ENCODE peak calls at places on chromosome 13, in seven cellular contexts. G, O, W, X, L, Z and P are unnamed samples.
A peak's percentile ranks its signal among the peaks of the same experiment; 100 is the strongest.

GRCh38 chr13:38543561-38543960 is 143.3 kb upstream of the FREM2 start:
- DNase-seq in Z (no peak), L (no peak), O (no peak), W (no peak), X (no peak), G (no peak), P (no peak)

GRCh38 chr13:44703371-44703770 is 127.2 kb upstream of the TSC22D1 start:
- DNase-seq in Z (no peak), G (peak; percentile 85), L (peak; percentile 53), X (no peak), W (no peak), O (no peak), P (no peak)

GRCh38 chr13:48096670-48097069 is 1.8 kb upstream of the MED4 start:
- DNase-seq in L (no peak), G (no peak), X (no peak), Z (no peak), W (peak; percentile 42), O (no peak), P (no peak)

GRCh38 chr13:97385146-97385545 is 48.8 kb upstream of the RAP2A start:
- DNase-seq in L (no peak), G (no peak), X (no peak), W (no peak), O (no peak), Z (no peak), P (no peak)

GRCh38 chr13:33206945-33207615 is 78.5 kb downstream of the STARD13 start:
- DNase-seq in L (no peak), Z (no peak), X (no peak), W (no peak), G (no peak), O (no peak), P (no peak)

GRCh38 chr13:20145521-20145920 is 15.3 kb downstream of the GJA3 start:
- DNase-seq in Z (no peak), G (no peak), O (no peak), X (no peak), L (no peak), W (no peak), P (no peak)

GRCh38 chr13:34020388-34020787 is 202.4 kb downstream of the RFC3 start:
- DNase-seq in Z (no peak), G (no peak), W (no peak), X (no peak), L (no peak), O (no peak), P (no peak)

GRCh38 chr13:19742651-19743050 is 40.1 kb downstream of the PSPC1 start:
- DNase-seq in Z (no peak), W (peak; percentile 67), X (no peak), L (no peak), O (no peak), G (no peak), P (no peak)

GRCh38 chr13:105343134-105343806 is 1192.2 kb downstream of the EFNB2 start:
- DNase-seq in G (no peak), L (no peak), O (no peak), Z (no peak), W (no peak), X (no peak), P (no peak)

GRCh38 chr13:37701972-37702371 is 103.4 kb upstream of the POSTN start:
- DNase-seq in W (no peak), Z (no peak), L (peak; percentile 99), G (peak; percentile 98), X (no peak), O (no peak), P (no peak)

GRCh38 chr13:110342474-110342873 is 35.4 kb downstream of the COL4A2 start:
- DNase-seq in Z (no peak), O (no peak), X (no peak), G (no peak), W (no peak), L (no peak), P (no peak)

GRCh38 chr13:21638319-21639282 is 32.3 kb upstream of the FGF9 start:
- DNase-seq in Z (no peak), O (no peak), G (peak; percentile 25), W (peak; percentile 49), X (no peak), L (peak; percentile 55), P (no peak)

GRCh38 chr13:72258340-72258981 is 391.5 kb upstream of the DACH1 start:
- DNase-seq in Z (no peak), O (no peak), G (no peak), X (no peak), L (no peak), W (peak; percentile 52), P (no peak)

DNA sequence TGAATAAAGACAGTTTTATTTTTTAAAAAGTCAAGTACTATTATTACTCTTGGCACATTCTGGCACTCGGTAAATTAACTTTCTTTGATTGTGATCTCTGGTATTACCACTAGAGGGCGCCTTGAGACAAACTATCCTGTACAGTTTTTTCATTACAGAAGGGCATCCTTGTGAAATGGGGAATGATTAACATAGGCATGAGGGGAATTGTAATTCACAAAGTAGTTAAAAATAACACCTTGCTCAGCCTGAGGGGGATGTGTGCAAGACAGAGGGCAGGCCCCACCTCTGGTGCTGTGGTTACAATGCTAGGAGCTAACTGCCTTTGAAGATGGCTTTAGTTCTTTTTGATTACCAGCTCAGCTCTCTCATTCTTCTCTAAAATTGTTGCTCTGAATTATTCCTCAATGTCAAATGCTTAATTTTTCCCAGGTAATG is 24.2 kb upstream of the C1QTNF9B start:
- DNase-seq in Z (no peak), G (peak; percentile 67), W (peak; percentile 90), O (peak; percentile 58), L (peak; percentile 78), X (no peak), P (no peak)
- TF ChIP-seq CTCF in Z (peak; percentile 54), G (peak; percentile 71), W (peak; percentile 74), O (peak; percentile 96), L (peak; percentile 61), X (peak; percentile 85), P (peak; percentile 94)

DNA sequence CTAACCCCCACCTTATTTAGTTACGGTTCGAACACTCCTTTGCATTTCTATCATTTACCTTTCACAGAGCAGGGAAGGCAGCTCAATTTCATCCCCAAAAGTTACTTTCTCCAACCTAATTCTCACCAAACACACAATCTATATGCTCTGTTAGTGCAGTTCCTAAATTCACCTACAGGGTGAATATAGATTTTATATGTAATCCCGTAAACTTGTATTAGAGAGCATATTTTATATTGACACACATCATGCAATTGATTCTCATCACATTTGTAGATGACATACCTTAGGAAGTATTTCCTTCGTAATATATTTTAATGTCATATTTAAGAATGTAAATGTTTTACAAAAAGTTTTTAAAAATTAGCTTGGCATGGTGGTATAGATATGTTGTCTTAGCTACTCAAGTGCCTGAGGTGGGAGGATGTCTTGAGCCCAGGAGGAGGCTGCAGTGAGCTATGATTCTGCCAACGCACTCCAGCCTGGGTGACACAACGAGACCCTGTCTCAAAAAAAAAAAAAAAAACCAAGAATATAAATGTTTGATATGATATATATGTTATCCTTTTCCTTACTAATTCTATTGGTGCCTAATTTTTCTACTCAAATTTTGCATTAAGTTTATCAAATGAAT is 57.3 kb upstream of the TNFRSF19 start:
- DNase-seq in W (peak; percentile 39), L (no peak), O (no peak), G (no peak), X (no peak), Z (no peak), P (no peak)
- TF ChIP-seq CTCF in W (no peak), L (no peak), O (peak; percentile 24), G (peak; percentile 13), X (peak; percentile 42), Z (no peak), P (peak; percentile 53)

DNA sequence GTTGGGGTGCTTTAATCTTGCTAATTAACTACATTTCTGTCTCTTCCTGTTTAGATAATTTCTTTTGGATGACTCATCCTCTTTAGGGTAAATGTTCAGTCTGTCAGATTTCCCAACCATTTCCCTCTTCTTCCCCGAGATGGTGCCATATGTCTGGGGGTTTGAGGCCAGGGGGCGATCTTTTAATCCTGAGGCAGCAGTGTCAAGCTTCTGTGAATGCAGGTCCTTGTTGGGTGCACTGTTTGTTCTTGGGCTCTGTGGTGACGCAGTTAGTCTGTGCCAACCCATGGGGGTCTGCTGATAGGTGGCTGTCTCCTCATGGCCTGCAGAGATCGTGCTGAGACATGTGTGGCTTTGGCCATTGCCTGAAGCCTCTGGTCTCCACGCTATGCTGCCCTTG is 420.4 kb downstream of the NDFIP2 start:
- DNase-seq in L (peak; percentile 48), W (peak; percentile 29), O (peak; percentile 8), Z (no peak), G (peak; percentile 46), X (no peak), P (no peak)
- TF ChIP-seq CTCF in L (no peak), W (peak; percentile 52), O (peak; percentile 26), Z (no peak), G (peak; percentile 28), X (no peak), P (peak; percentile 14)

GRCh38 chr13:86870388-86870966 is 800.7 kb upstream of the SLITRK5 start:
- DNase-seq in G (peak; percentile 18), Z (no peak), O (peak; percentile 11), X (no peak), L (peak; percentile 23), W (peak; percentile 32), P (no peak)
- TF ChIP-seq CTCF in G (peak; percentile 58), Z (no peak), O (peak; percentile 83), X (peak; percentile 82), L (peak; percentile 45), W (peak; percentile 56), P (peak; percentile 93)

DNA sequence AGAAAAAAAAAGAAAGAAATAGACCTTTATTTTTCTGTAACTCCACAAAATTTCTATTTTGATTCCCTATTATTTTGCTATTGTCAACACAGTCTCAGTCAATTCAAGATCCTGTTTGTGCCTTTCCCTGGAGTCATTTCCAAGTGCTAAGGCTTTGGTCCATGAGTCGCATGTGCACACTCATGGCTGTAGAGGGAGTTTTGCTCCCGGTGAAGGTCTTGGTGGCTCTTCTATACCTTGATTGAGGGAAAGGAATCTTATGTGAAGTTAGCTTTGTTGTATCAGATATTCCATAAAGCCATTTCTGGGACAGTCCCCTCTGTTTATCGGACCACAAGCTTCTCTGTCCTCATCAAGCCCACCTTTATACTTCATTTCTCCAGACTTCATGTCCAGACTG is 58.7 kb upstream of the ALOX5AP start:
- DNase-seq in O (no peak), Z (no peak), L (peak; percentile 58), G (peak; percentile 55), X (no peak), W (peak; percentile 22), P (no peak)
- TF ChIP-seq CTCF in O (peak; percentile 31), Z (no peak), L (peak; percentile 60), G (peak; percentile 55), X (peak; percentile 25), W (peak; percentile 41), P (peak; percentile 73)

GRCh38 chr13:79405831-79406596 is at the start of gene RBM26:
- DNase-seq in W (peak; percentile 97), L (peak; percentile 97), O (peak; percentile 95), X (peak; percentile 91), Z (peak; percentile 96), G (peak; percentile 94), P (no peak)
- TF ChIP-seq CTCF in W (no peak), L (no peak), O (peak; percentile 5), X (no peak), Z (no peak), G (peak; percentile 7), P (peak; percentile 50)

GRCh38 chr13:113629814-113630213 is 28.2 kb downstream of the ATP4B start:
- DNase-seq in X (no peak), G (no peak), L (no peak), O (no peak), Z (peak; percentile 52), W (no peak), P (peak; percentile 72)
- TF ChIP-seq CTCF in X (no peak), G (no peak), L (no peak), O (no peak), Z (no peak), W (no peak), P (no peak)